ENCODE peak calls at places on chromosome 3, in five cellular contexts. Y is HepG2, I is IMR-90, U is SK-N-SH, D is GM12878. J is an unnamed sample.

GRCh38 chr3:157752952-157753351 is 249.7 kb upstream of the VEPH1 start:
- DNase-seq in Y (no peak), I (no peak), U (no peak), D (no peak), J (no peak)

GRCh38 chr3:79497447-79498111 is 270.2 kb downstream of the ROBO1 start:
- DNase-seq in Y (no peak), I (peak), U (peak), D (no peak), J (peak)

GRCh38 chr3:160400631-160401150 is 1.2 kb downstream of the SMC4 start:
- DNase-seq in Y (no peak), I (no peak), U (peak), D (no peak), J (peak)

GRCh38 chr3:105827959-105828358 is 40.9 kb downstream of the CBLB start:
- DNase-seq in Y (peak), I (peak), U (peak), D (no peak), J (peak)

GRCh38 chr3:187958432-187959003 is 195.4 kb upstream of the LPP start:
- DNase-seq in Y (no peak), I (no peak), U (no peak), D (no peak), J (no peak)

GRCh38 chr3:126349611-126350501 is 7.4 kb downstream of the KLF15 start:
- DNase-seq in Y (no peak), I (no peak), U (no peak), D (no peak), J (no peak)

GRCh38 chr3:39396690-39397089 is 9.8 kb upstream of the RPSA start:
- DNase-seq in Y (no peak), I (no peak), U (no peak), D (no peak), J (no peak)

GRCh38 chr3:129560931-129561594 is 18.1 kb downstream of the H1-8 start:
- DNase-seq in Y (no peak), I (peak), U (peak), D (no peak), J (no peak)

GRCh38 chr3:31917303-31917903 is 63.7 kb downstream of the OSBPL10 start:
- DNase-seq in Y (no peak), I (no peak), U (no peak), D (peak), J (no peak)

GRCh38 chr3:58217209-58217811 is 6.5 kb upstream of the DNASE1L3 start:
- DNase-seq in Y (peak), I (peak), U (peak), D (no peak), J (peak)

GRCh38 chr3:155326901-155327300 is 33.4 kb upstream of the STRIT1 start:
- DNase-seq in Y (no peak), I (no peak), U (no peak), D (no peak), J (no peak)

GRCh38 chr3:39299279-39299678 is 19.4 kb upstream of the CX3CR1 start:
- DNase-seq in Y (no peak), I (no peak), U (no peak), D (no peak), J (no peak)

GRCh38 chr3:15155840-15156360 is 50.1 kb upstream of the CAPN7 start:
- DNase-seq in Y (no peak), I (no peak), U (no peak), D (no peak), J (no peak)

GRCh38 chr3:12392101-12392878 is 92.0 kb upstream of the TSEN2 start:
- DNase-seq in Y (no peak), I (no peak), U (no peak), D (no peak), J (no peak)

GRCh38 chr3:12394516-12395271 is 89.6 kb upstream of the TSEN2 start:
- DNase-seq in Y (no peak), I (no peak), U (no peak), D (no peak), J (no peak)

GRCh38 chr3:12396475-12396874 is 87.8 kb upstream of the TSEN2 start:
- DNase-seq in Y (no peak), I (no peak), U (no peak), D (no peak), J (no peak)

GRCh38 chr3:12395349-12396012 is 88.8 kb upstream of the TSEN2 start:
- DNase-seq in Y (no peak), I (peak), U (no peak), D (peak), J (no peak)

DNA sequence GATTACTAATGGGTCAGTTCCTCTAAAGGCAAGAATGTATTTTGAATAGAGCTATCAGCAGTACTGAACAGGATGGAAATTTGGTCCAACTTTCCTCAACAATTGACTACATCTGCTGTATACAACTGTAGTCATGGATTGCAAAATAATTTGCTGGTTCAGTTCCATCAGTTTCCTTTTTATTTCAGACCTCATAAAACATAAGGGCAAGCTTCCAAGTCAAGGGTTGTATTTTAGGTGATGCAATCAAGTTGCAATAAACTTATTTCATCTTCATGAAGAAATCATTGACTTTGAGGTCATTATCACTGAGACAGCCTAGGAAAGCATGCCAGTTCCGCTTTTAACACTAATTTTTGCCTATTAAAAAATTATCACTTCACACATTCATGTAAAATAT is 90.4 kb upstream of the TSEN2 start:
- DNase-seq in Y (no peak), I (peak), U (no peak), D (no peak), J (no peak)
- TF ChIP-seq MXI1 in Y (no peak), I (no peak), U (no peak), D (no peak), J (no peak)

GRCh38 chr3:11637901-11638668 is 5.6 kb downstream of the VGLL4 start:
- DNase-seq in Y (no peak), I (peak), U (peak), D (no peak), J (no peak)

GRCh38 chr3:11641316-11641682 is 2.4 kb downstream of the VGLL4 start:
- DNase-seq in Y (no peak), I (peak), U (no peak), D (no peak), J (no peak)

GRCh38 chr3:11636372-11636760 is 7.3 kb downstream of the VGLL4 start:
- DNase-seq in Y (no peak), I (no peak), U (no peak), D (no peak), J (no peak)

GRCh38 chr3:11640009-11640673 is 3.6 kb downstream of the VGLL4 start:
- DNase-seq in Y (no peak), I (peak), U (no peak), D (no peak), J (no peak)

DNA sequence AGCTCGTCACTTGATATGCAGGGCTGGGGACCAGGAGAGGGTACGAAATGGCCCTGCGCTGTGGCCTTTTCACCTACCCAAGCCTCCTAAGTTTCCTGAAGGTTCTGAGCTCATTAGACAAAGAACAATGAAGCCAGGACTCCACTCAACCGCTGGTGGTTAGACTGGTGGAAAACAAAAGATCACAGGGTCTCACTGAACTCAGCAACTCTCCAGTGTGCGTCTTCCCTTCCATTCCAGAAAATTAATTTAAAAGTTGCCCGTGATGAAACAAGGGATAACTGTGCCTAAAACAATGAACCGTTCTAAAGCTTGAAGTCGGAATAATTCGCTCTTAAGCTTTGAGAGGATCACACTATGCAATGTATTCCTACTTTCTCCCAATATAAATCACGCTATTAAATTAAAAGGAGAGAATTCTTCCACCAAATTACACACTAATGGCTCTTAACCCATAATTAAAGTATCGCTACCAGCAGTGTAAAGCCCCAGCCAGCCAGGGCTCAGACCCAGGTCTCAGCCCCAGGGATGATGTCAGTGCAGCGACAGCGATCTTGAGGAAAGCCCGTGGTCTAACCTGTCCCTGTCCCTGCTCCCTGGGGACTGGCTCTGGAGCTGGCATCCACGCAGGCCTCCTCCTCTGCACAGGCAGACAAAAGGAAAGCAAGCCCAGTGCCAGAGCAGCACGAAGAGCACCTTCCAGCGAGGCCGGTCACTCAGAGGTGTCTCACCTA is 4.9 kb downstream of the VGLL4 start:
- DNase-seq in Y (no peak), I (no peak), U (peak), D (no peak), J (no peak)
- TF ChIP-seq MXI1 in Y (no peak), I (no peak), U (peak), D (no peak), J (no peak)

DNA sequence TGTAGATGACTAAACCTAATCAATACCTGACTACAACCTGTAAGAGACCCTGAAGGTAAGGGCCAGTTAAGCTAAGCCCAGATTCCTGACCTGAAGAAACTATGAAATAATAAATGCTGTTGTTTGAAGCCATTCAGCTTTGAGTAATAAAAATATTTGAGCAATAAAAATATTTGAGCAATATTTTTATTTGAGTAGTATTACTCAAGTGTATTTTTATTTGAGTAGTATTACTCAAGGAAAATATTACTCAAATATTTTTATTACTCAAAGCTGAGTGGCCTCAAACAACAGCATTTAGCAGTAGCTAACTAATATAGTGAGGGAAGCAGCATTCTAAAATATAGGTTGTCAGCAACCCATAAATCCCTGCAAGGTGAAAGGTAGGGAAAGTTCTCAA is 143.8 kb upstream of the RARB start:
- DNase-seq in Y (no peak), I (no peak), U (no peak), D (no peak), J (no peak)
- TF ChIP-seq MXI1 in Y (no peak), I (no peak), U (no peak), D (no peak), J (no peak)

GRCh38 chr3:56089739-56090138 is 378.5 kb downstream of the ERC2 start:
- DNase-seq in Y (no peak), I (no peak), U (no peak), D (no peak), J (no peak)

GRCh38 chr3:56087460-56087859 is 380.8 kb downstream of the ERC2 start:
- DNase-seq in Y (no peak), I (no peak), U (no peak), D (no peak), J (no peak)

DNA sequence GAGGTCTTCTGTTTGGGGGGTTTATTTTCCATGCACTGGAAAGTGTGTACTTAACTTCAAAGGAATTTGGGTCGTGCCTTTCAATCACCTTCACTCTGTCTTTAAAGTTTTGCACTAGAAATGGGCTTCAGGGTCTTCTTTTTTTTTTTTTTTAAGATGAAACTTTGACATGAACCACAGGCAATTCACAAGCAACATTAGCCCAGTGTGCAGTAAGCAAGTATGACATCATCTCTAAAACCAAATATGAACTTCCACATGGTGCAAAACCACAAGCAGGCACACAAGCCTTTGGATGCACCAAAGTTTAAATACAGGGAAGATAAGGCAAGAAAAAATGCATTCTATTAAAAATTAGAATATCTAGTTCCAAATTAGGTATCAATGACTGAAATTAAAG is 381.9 kb downstream of the ERC2 start:
- DNase-seq in Y (no peak), I (no peak), U (no peak), D (no peak), J (no peak)
- TF ChIP-seq MXI1 in Y (no peak), I (no peak), U (no peak), D (no peak), J (no peak)

GRCh38 chr3:193922034-193922774 is 213.7 kb upstream of the HES1 start:
- DNase-seq in Y (no peak), I (no peak), U (no peak), D (no peak), J (no peak)
- TF ChIP-seq MXI1 in Y (no peak), I (no peak), U (no peak), D (no peak), J (no peak)

DNA sequence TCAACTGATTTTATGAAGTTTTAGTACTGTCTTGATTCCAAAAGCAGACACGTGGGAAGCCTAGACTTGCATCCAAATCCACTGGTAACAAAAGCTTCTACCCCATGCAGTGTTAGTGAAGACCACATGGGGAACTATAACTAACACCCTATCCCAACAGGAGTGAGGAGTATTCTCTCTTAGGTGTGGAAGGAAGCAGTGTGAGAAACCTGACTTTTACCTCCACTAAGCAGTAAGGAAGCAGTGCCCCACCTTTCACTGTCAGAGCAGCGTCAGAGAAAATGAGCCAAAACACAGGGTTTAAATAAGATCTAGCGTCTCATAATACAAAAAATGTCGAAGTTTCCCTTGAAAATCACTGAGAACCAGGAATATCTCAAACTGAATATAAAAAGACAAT is 60.5 kb downstream of the DLG1 start:
- DNase-seq in Y (no peak), I (no peak), U (no peak), D (no peak), J (no peak)
- TF ChIP-seq MXI1 in Y (no peak), I (no peak), U (no peak), D (no peak), J (no peak)

DNA sequence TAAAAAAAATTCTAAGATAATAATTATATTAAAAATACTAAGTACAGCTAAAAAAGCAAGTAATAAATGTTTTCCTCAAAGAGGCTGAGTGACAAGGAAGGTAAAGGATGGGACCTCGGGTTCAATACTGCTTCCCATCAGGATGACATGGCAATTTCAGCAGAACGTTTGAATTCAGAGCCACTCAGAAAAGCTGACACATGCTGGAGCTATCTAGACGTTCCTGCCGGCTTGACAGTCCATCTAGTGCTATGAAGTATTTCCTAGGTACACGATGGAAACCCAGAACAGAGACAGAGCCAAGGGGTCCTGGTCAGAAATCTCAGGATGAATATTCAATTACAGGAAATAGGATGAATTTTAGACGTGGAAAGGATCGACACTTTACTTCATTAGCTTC is 361.8 kb downstream of the FGF12 start:
- DNase-seq in Y (no peak), I (no peak), U (no peak), D (no peak), J (no peak)
- TF ChIP-seq MXI1 in Y (no peak), I (no peak), U (no peak), D (no peak), J (no peak)

DNA sequence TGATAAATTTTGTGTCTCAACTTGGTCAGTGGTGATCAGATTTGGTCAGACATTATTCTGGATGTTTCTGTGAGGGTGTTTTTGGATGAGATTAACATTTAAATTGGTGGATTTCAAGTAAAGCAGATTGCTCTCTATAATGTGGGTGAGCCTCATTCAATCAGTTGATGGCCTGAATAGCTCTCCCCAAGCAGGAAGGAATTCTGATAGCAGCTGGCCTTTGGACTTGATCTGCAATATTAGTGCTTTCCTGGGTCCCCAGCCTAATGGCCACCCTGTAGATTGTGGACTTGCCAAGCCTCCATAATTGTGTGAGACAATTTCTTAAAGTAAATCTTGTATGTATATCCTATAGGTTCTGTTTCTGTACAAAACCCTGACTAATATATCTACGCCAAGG is 153.9 kb upstream of the TBL1XR1 start:
- DNase-seq in Y (no peak), I (no peak), U (no peak), D (no peak), J (no peak)
- TF ChIP-seq MXI1 in Y (no peak), I (no peak), U (no peak), D (no peak), J (no peak)